ENCODE peak calls at places on chromosomes 11 and 22, in seven cellular contexts. One of them, this sample, is unnamed.

GRCh38 chr22:41223535-41223934 is 17.2 kb downstream of the CHADL start:
- DNase-seq in NCI-H1092 treated with DMSO at 0.1 percent for 48 hours: no peak
- DNase-seq in effector CD4-positive, alpha-beta T cell: no peak
- DNase-seq in PC-3: no peak
- DNase-seq in NCI-H460: no peak
- DNase-seq in Jurkat, Clone E6-1: no peak
- DNase-seq in uterus: no peak
- DNase-seq in this sample: no peak

GRCh38 chr22:29720824-29721323 is 1.1 kb downstream of the CABP7 start:
- DNase-seq in NCI-H1092 treated with DMSO at 0.1 percent for 48 hours: no peak
- DNase-seq in effector CD4-positive, alpha-beta T cell: no peak
- DNase-seq in PC-3: no peak
- DNase-seq in NCI-H460: no peak
- DNase-seq in Jurkat, Clone E6-1: no peak
- DNase-seq in uterus: no peak
- DNase-seq in this sample: no peak

GRCh38 chr11:41461057-41461681 is 1.7 kb upstream of the LRRC4C start:
- DNase-seq in NCI-H1092 treated with DMSO at 0.1 percent for 48 hours: no peak
- DNase-seq in effector CD4-positive, alpha-beta T cell: no peak
- DNase-seq in PC-3: peak; percentile 50
- DNase-seq in NCI-H460: peak; percentile 6
- DNase-seq in Jurkat, Clone E6-1: peak; percentile 6
- DNase-seq in uterus: no peak
- DNase-seq in this sample: no peak

GRCh38 chr11:13861411-13861810 is 101.1 kb upstream of the SPON1 start:
- DNase-seq in NCI-H1092 treated with DMSO at 0.1 percent for 48 hours: no peak
- DNase-seq in effector CD4-positive, alpha-beta T cell: no peak
- DNase-seq in PC-3: no peak
- DNase-seq in NCI-H460: no peak
- DNase-seq in Jurkat, Clone E6-1: peak; percentile 66
- DNase-seq in uterus: no peak
- DNase-seq in this sample: no peak

GRCh38 chr11:70883973-70884688 is 368.2 kb downstream of the SHANK2 start:
- DNase-seq in NCI-H1092 treated with DMSO at 0.1 percent for 48 hours: no peak
- DNase-seq in effector CD4-positive, alpha-beta T cell: no peak
- DNase-seq in PC-3: no peak
- DNase-seq in NCI-H460: no peak
- DNase-seq in Jurkat, Clone E6-1: no peak
- DNase-seq in uterus: no peak
- DNase-seq in this sample: no peak

GRCh38 chr22:27218521-27218920 is 561.1 kb downstream of the MIAT start:
- DNase-seq in NCI-H1092 treated with DMSO at 0.1 percent for 48 hours: no peak
- DNase-seq in effector CD4-positive, alpha-beta T cell: no peak
- DNase-seq in PC-3: no peak
- DNase-seq in NCI-H460: no peak
- DNase-seq in Jurkat, Clone E6-1: no peak
- DNase-seq in uterus: peak; percentile 77
- DNase-seq in this sample: no peak

GRCh38 chr11:11498195-11498594 is 123.6 kb downstream of the GALNT18 start:
- DNase-seq in NCI-H1092 treated with DMSO at 0.1 percent for 48 hours: no peak
- DNase-seq in effector CD4-positive, alpha-beta T cell: no peak
- DNase-seq in PC-3: no peak
- DNase-seq in NCI-H460: no peak
- DNase-seq in Jurkat, Clone E6-1: no peak
- DNase-seq in uterus: no peak
- DNase-seq in this sample: no peak

GRCh38 chr22:27686534-27686933 is 115.0 kb downstream of the MN1 start:
- DNase-seq in NCI-H1092 treated with DMSO at 0.1 percent for 48 hours: no peak
- DNase-seq in effector CD4-positive, alpha-beta T cell: no peak
- DNase-seq in PC-3: no peak
- DNase-seq in NCI-H460: peak; percentile 85
- DNase-seq in Jurkat, Clone E6-1: no peak
- DNase-seq in uterus: peak; percentile 48
- DNase-seq in this sample: no peak

GRCh38 chr11:118911113-118911879 is 14.4 kb downstream of the BCL9L start:
- DNase-seq in NCI-H1092 treated with DMSO at 0.1 percent for 48 hours: no peak
- DNase-seq in effector CD4-positive, alpha-beta T cell: no peak
- DNase-seq in PC-3: peak; percentile 71
- DNase-seq in NCI-H460: no peak
- DNase-seq in Jurkat, Clone E6-1: no peak
- DNase-seq in uterus: peak; percentile 64
- DNase-seq in this sample: no peak

GRCh38 chr11:77619576-77620198 is 17.9 kb downstream of the CLNS1A start:
- DNase-seq in NCI-H1092 treated with DMSO at 0.1 percent for 48 hours: peak; percentile 48
- DNase-seq in effector CD4-positive, alpha-beta T cell: peak; percentile 35
- DNase-seq in PC-3: peak; percentile 92
- DNase-seq in NCI-H460: peak; percentile 39
- DNase-seq in Jurkat, Clone E6-1: peak; percentile 51
- DNase-seq in uterus: no peak
- DNase-seq in this sample: no peak

GRCh38 chr11:128481135-128481534 is 106.2 kb downstream of the ETS1 start:
- DNase-seq in NCI-H1092 treated with DMSO at 0.1 percent for 48 hours: no peak
- DNase-seq in effector CD4-positive, alpha-beta T cell: no peak
- DNase-seq in PC-3: no peak
- DNase-seq in NCI-H460: no peak
- DNase-seq in Jurkat, Clone E6-1: no peak
- DNase-seq in uterus: no peak
- DNase-seq in this sample: no peak

GRCh38 chr11:75523811-75524401 is 1.8 kb downstream of the GDPD5 start:
- DNase-seq in NCI-H1092 treated with DMSO at 0.1 percent for 48 hours: no peak
- DNase-seq in effector CD4-positive, alpha-beta T cell: no peak
- DNase-seq in PC-3: no peak
- DNase-seq in NCI-H460: no peak
- DNase-seq in Jurkat, Clone E6-1: no peak
- DNase-seq in uterus: no peak
- DNase-seq in this sample: no peak

GRCh38 chr11:73660497-73661034 is 14.2 kb downstream of the PLEKHB1 start:
- DNase-seq in NCI-H1092 treated with DMSO at 0.1 percent for 48 hours: no peak
- DNase-seq in effector CD4-positive, alpha-beta T cell: no peak
- DNase-seq in PC-3: no peak
- DNase-seq in NCI-H460: no peak
- DNase-seq in Jurkat, Clone E6-1: no peak
- DNase-seq in uterus: no peak
- DNase-seq in this sample: no peak

GRCh38 chr22:17366830-17367229 is 2.4 kb upstream of the CECR2 start:
- DNase-seq in NCI-H1092 treated with DMSO at 0.1 percent for 48 hours: no peak
- DNase-seq in effector CD4-positive, alpha-beta T cell: no peak
- DNase-seq in PC-3: no peak
- DNase-seq in NCI-H460: no peak
- DNase-seq in Jurkat, Clone E6-1: peak; percentile 55
- DNase-seq in uterus: peak; percentile 38
- DNase-seq in this sample: no peak

GRCh38 chr22:26835929-26836528 is 178.6 kb downstream of the MIAT start:
- DNase-seq in NCI-H1092 treated with DMSO at 0.1 percent for 48 hours: peak; percentile 30
- DNase-seq in effector CD4-positive, alpha-beta T cell: peak; percentile 8
- DNase-seq in PC-3: peak; percentile 45
- DNase-seq in NCI-H460: peak; percentile 40
- DNase-seq in Jurkat, Clone E6-1: peak; percentile 27
- DNase-seq in uterus: no peak
- DNase-seq in this sample: peak; percentile 12

GRCh38 chr11:64791781-64792291 is 11.2 kb downstream of the MAP4K2 start:
- DNase-seq in NCI-H1092 treated with DMSO at 0.1 percent for 48 hours: no peak
- DNase-seq in effector CD4-positive, alpha-beta T cell: no peak
- DNase-seq in PC-3: no peak
- DNase-seq in NCI-H460: no peak
- DNase-seq in Jurkat, Clone E6-1: no peak
- DNase-seq in uterus: no peak
- DNase-seq in this sample: no peak

GRCh38 chr11:116553482-116553881 is 219.3 kb downstream of the BUD13 start:
- DNase-seq in NCI-H1092 treated with DMSO at 0.1 percent for 48 hours: no peak
- DNase-seq in effector CD4-positive, alpha-beta T cell: no peak
- DNase-seq in PC-3: no peak
- DNase-seq in NCI-H460: no peak
- DNase-seq in Jurkat, Clone E6-1: no peak
- DNase-seq in uterus: no peak
- DNase-seq in this sample: no peak

GRCh38 chr22:20037419-20037818 is 16.5 kb downstream of the TANGO2 start:
- DNase-seq in NCI-H1092 treated with DMSO at 0.1 percent for 48 hours: no peak
- DNase-seq in effector CD4-positive, alpha-beta T cell: no peak
- DNase-seq in PC-3: no peak
- DNase-seq in NCI-H460: no peak
- DNase-seq in Jurkat, Clone E6-1: no peak
- DNase-seq in uterus: no peak
- DNase-seq in this sample: no peak

GRCh38 chr11:93525601-93526000 is 17.6 kb downstream of the SMCO4 start:
- DNase-seq in NCI-H1092 treated with DMSO at 0.1 percent for 48 hours: no peak
- DNase-seq in effector CD4-positive, alpha-beta T cell: no peak
- DNase-seq in PC-3: no peak
- DNase-seq in NCI-H460: no peak
- DNase-seq in Jurkat, Clone E6-1: no peak
- DNase-seq in uterus: no peak
- DNase-seq in this sample: no peak

GRCh38 chr22:43044402-43044801 is 29.5 kb upstream of the PACSIN2 start:
- DNase-seq in NCI-H1092 treated with DMSO at 0.1 percent for 48 hours: no peak
- DNase-seq in effector CD4-positive, alpha-beta T cell: no peak
- DNase-seq in PC-3: no peak
- DNase-seq in NCI-H460: no peak
- DNase-seq in Jurkat, Clone E6-1: no peak
- DNase-seq in uterus: no peak
- DNase-seq in this sample: no peak

GRCh38 chr11:114366331-114367243 is 33.7 kb downstream of the C11orf71 start:
- DNase-seq in NCI-H1092 treated with DMSO at 0.1 percent for 48 hours: no peak
- DNase-seq in effector CD4-positive, alpha-beta T cell: no peak
- DNase-seq in PC-3: peak; percentile 87
- DNase-seq in NCI-H460: no peak
- DNase-seq in Jurkat, Clone E6-1: no peak
- DNase-seq in uterus: no peak
- DNase-seq in this sample: peak; percentile 27

GRCh38 chr11:28472904-28473303 is 364.7 kb downstream of the METTL15 start:
- DNase-seq in NCI-H1092 treated with DMSO at 0.1 percent for 48 hours: no peak
- DNase-seq in effector CD4-positive, alpha-beta T cell: no peak
- DNase-seq in PC-3: no peak
- DNase-seq in NCI-H460: no peak
- DNase-seq in Jurkat, Clone E6-1: no peak
- DNase-seq in uterus: no peak
- DNase-seq in this sample: no peak

GRCh38 chr11:1339066-1339675 is 29.7 kb upstream of the TOLLIP start:
- DNase-seq in NCI-H1092 treated with DMSO at 0.1 percent for 48 hours: no peak
- DNase-seq in effector CD4-positive, alpha-beta T cell: no peak
- DNase-seq in PC-3: no peak
- DNase-seq in NCI-H460: no peak
- DNase-seq in Jurkat, Clone E6-1: no peak
- DNase-seq in uterus: no peak
- DNase-seq in this sample: no peak